ENCODE peak calls at places on chromosomes 7 and 10, in eight cellular contexts. Q, C, E, K, I, S, W and G are unnamed samples.

GRCh38 chr7:44111759-44112158 is 7.6 kb downstream of the AEBP1 start:
- DNase-seq in S (peak), E (no peak), W (no peak), Q (no peak), C (no peak), K (no peak), I (no peak), G (no peak)

GRCh38 chr10:52308251-52309031 is 5.6 kb upstream of the DKK1 start:
- DNase-seq in S (peak), K (no peak), I (peak), W (peak), E (no peak), Q (peak), C (peak), G (peak)

GRCh38 chr10:63008491-63008890 is 124.6 kb upstream of the NRBF2 start:
- DNase-seq in Q (peak), S (no peak), C (no peak), I (no peak), E (no peak), W (no peak), K (no peak), G (no peak)

GRCh38 chr7:142583424-142583823 is 165.8 kb upstream of the PRSS1 start:
- DNase-seq in E (no peak), W (no peak), I (no peak), C (peak), K (no peak), Q (peak), S (no peak), G (no peak)

GRCh38 chr7:8037151-8037550 is 68.6 kb downstream of the GLCCI1 start:
- DNase-seq in Q (peak), I (no peak), C (no peak), W (no peak), K (no peak), S (no peak), E (no peak), G (no peak)

GRCh38 chr7:53473371-53473770 is 437.9 kb downstream of the POM121L12 start:
- DNase-seq in C (no peak), E (no peak), S (no peak), K (no peak), I (no peak), Q (no peak), W (no peak), G (no peak)

GRCh38 chr10:75740541-75740940 is 309.1 kb downstream of the LRMDA start:
- DNase-seq in K (no peak), I (no peak), C (no peak), S (no peak), W (no peak), Q (no peak), E (no peak), G (no peak)

GRCh38 chr10:61842755-61843497 is 58.6 kb upstream of the ARID5B start:
- DNase-seq in K (no peak), E (no peak), S (no peak), W (no peak), Q (peak), I (no peak), C (no peak), G (no peak)

GRCh38 chr7:134723904-134724303 is 55.5 kb upstream of the CALD1 start:
- DNase-seq in Q (no peak), K (no peak), I (no peak), W (peak), C (peak), S (no peak), E (no peak), G (no peak)

GRCh38 chr7:138684360-138684759 is 16.8 kb downstream of the SVOPL start:
- DNase-seq in K (no peak), I (no peak), S (no peak), C (no peak), W (no peak), Q (peak), E (no peak), G (no peak)

GRCh38 chr10:44995914-44996633 is 4.6 kb upstream of the ZNF22 start:
- DNase-seq in C (peak), S (no peak), Q (no peak), I (peak), K (no peak), W (peak), E (no peak), G (peak)

GRCh38 chr7:25951414-25952276 is 200.4 kb upstream of the NFE2L3 start:
- DNase-seq in I (no peak), C (peak), S (no peak), K (no peak), Q (no peak), E (no peak), W (peak), G (no peak)

DNA sequence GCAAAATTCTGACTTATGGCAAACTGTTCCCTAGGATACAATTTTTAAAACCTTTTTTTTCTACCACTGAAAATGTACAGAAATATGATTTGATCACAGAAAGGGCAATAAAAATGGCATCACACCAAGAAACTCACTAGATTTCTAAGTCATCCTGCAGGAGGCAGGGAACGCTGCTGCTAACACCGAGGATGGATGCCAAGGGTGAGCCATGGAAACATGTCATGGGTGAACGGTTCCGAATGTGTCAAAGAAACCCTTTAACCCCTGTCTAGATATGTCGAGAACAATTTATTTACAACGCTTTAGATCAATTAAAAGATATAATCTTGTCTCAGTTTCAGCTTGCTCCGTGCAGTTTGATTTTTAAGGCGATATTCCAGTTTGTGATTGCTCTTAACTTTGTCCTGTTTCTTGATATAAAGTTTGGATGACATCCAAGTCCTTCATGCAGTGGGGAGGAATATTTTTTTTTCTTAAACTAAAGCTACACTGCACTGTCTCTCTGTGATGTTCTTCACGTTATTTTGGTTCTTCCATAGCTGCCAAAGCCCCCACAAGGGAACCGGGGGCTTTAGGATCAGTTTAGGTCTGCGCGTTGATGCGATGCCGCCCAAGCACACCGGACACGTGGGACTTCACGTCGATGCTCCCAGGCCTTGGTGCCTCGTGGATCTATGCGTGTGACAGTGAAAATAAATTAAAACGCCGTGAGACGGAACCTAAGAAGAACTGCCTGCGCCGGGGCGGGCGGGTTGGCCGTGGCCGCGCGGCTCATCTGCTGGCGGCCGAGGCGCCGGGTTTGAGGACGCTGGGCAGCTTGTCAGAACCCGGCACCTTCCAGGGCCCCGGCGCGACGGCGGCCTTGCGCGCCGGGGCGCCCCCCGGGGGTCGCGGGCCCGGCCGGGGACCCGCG is 220.2 kb downstream of the PHTF2 start:
- DNase-seq in K (no peak), S (no peak), C (peak), W (peak), Q (peak), E (peak), I (no peak), G (peak)
- H3K27ac ChIP-seq in K (no peak), S (peak), C (peak), W (peak), Q (no peak), E (peak), I (no peak), G (no peak)

GRCh38 chr7:140060788-140061606 is 1.8 kb downstream of the PARP12 start:
- DNase-seq in Q (peak), E (no peak), W (peak), I (no peak), S (no peak), C (peak), K (no peak), G (no peak)
- H3K27ac ChIP-seq in Q (no peak), E (peak), W (peak), I (no peak), S (no peak), C (peak), K (peak), G (no peak)

GRCh38 chr10:129097776-129098175 is 369.3 kb upstream of the MGMT start:
- DNase-seq in Q (no peak), E (no peak), S (no peak), K (no peak), I (no peak), C (peak), W (no peak), G (no peak)

GRCh38 chr10:129094813-129095212 is 372.2 kb upstream of the MGMT start:
- DNase-seq in W (no peak), Q (no peak), K (no peak), C (no peak), I (no peak), S (no peak), E (no peak), G (no peak)

GRCh38 chr10:129098517-129098916 is 368.5 kb upstream of the MGMT start:
- DNase-seq in K (no peak), S (no peak), E (no peak), C (no peak), W (no peak), I (no peak), Q (no peak), G (no peak)

GRCh38 chr10:129095980-129096339 is 371.1 kb upstream of the MGMT start:
- DNase-seq in Q (no peak), E (no peak), S (no peak), W (no peak), K (no peak), C (no peak), I (no peak), G (no peak)

DNA sequence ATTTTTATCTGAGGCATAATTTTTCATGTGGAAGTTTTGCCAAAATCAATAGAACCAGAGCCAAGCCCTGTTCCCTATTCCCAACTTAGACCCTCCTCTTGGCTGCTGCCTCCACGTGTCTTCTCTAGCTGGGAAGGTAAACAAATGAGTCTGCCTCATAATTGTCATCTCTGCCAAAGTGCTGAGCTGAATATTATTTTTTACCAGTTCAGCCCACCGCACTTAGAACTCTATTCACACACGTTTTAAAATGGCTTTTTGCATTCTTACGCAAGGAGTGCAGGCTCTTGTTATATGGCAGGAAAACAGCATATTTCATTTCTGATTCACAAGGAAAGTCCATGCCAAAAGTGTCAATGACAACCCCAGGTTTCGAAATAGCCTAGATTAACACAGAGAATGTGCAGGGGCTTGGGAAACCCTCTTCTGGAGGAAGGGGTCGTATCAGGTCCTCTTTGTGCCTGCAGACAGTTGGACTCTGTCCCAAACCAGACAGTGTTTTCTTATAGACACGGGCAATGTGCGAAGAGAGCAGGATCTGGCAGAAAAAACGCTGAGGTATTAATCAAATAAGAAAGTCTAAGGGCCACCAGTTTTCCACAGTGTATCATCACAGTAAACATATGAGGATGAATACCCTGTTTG is 370.6 kb upstream of the MGMT start:
- DNase-seq in K (no peak), I (no peak), W (no peak), C (peak), S (no peak), Q (peak), E (peak), G (no peak)
- H3K27ac ChIP-seq in K (no peak), I (peak), W (no peak), C (no peak), S (no peak), Q (no peak), E (no peak), G (no peak)

DNA sequence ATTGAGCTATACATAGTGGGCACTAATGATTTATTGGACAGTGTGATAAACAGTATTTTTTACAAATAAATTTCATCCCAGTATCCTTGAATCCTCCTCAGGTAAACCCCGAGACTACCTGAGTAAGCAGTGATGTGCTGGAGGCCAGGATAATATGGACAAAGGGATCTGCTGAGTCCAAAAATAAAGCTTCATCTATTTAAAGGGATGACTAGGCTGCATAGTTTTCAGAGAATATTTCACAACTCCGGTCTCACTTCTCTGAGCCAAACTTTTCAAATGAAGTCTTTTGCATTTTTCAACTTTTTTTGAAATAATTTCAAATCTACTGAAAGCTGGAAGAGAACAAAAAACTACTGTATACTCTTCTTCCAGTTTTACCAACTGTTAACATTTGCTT is 2.5 kb downstream of the ACTR3B start:
- DNase-seq in I (no peak), C (peak), W (no peak), K (no peak), E (no peak), S (no peak), Q (peak), G (no peak)
- H3K27ac ChIP-seq in I (no peak), C (no peak), W (no peak), K (no peak), E (no peak), S (no peak), Q (peak), G (no peak)

GRCh38 chr10:132383751-132384181 is 13.2 kb upstream of the PWWP2B start:
- DNase-seq in E (no peak), C (no peak), W (no peak), S (peak), Q (no peak), I (no peak), K (no peak), G (no peak)

GRCh38 chr10:132385721-132386418 is 11.1 kb upstream of the PWWP2B start:
- DNase-seq in W (no peak), E (no peak), C (no peak), K (no peak), I (no peak), Q (no peak), S (no peak), G (no peak)

GRCh38 chr10:132386419-132386831 is 10.6 kb upstream of the PWWP2B start:
- DNase-seq in I (no peak), S (no peak), C (no peak), Q (no peak), W (no peak), E (no peak), K (no peak), G (no peak)

GRCh38 chr10:132383026-132383565 is 13.9 kb upstream of the PWWP2B start:
- DNase-seq in Q (no peak), W (no peak), S (peak), E (no peak), I (no peak), K (no peak), C (no peak), G (no peak)

GRCh38 chr10:132384618-132385510 is 12.1 kb upstream of the PWWP2B start:
- DNase-seq in Q (no peak), C (no peak), E (no peak), W (no peak), S (peak), I (no peak), K (no peak), G (no peak)
- H3K27ac ChIP-seq in Q (no peak), C (no peak), E (no peak), W (no peak), S (no peak), I (no peak), K (no peak), G (no peak)

GRCh38 chr7:158492372-158492771 is 95.3 kb downstream of the PTPRN2 start:
- DNase-seq in I (no peak), E (no peak), Q (no peak), W (no peak), C (no peak), S (no peak), K (no peak), G (no peak)
- H3K27ac ChIP-seq in I (no peak), E (no peak), Q (no peak), W (no peak), C (no peak), S (peak), K (no peak), G (no peak)

DNA sequence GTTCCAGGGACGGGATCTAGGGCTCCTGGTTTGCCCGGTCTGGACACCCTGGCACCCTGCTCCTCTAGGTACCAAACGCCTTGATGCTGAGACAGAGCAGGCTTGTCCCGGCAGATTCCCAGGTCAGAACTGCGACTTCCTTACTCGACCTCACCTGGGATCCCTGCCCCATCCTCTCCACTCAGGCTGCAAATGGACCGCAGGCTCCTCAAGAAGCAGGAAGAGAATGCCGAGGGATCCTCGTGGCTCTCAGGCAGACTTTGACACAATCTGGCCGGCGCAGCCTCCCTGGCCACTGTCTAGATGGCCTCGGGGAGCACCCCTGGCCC is 360 bp upstream of the NODAL start:
- DNase-seq in S (peak), I (no peak), W (no peak), K (no peak), C (no peak), E (no peak), Q (no peak), G (no peak)
- H3K27ac ChIP-seq in S (no peak), I (no peak), W (no peak), K (no peak), C (no peak), E (no peak), Q (no peak), G (no peak)